ENCODE peak calls at places on chromosomes 16 and 17, in seven cellular contexts. V, G, F, B, H, E and R are unnamed samples.

GRCh38 chr17:75589017-75589918 is 1.7 kb downstream of the MYO15B start:
- DNase-seq in V (peak), G (peak), F (peak), B (peak), H (peak), E (peak), R (peak)

GRCh38 chr17:50830994-50831393 is 4.4 kb upstream of the WFIKKN2 start:
- DNase-seq in V (no peak), G (peak), F (peak), B (no peak), H (no peak), E (no peak), R (no peak)

GRCh38 chr16:48602357-48603014 is 7.5 kb downstream of the N4BP1 start:
- DNase-seq in V (no peak), G (no peak), F (no peak), B (no peak), H (no peak), E (no peak), R (no peak)

GRCh38 chr16:856811-857210 is 56.3 kb upstream of the GNG13 start:
- DNase-seq in V (no peak), G (no peak), F (peak), B (no peak), H (no peak), E (no peak), R (no peak)

GRCh38 chr17:41511716-41512115 is 6.3 kb upstream of the KRT13 start:
- DNase-seq in V (no peak), G (no peak), F (no peak), B (no peak), H (no peak), E (no peak), R (no peak)

GRCh38 chr17:32503251-32504165 is 16.7 kb downstream of the CDK5R1 start:
- DNase-seq in V (peak), G (no peak), F (peak), B (no peak), H (no peak), E (peak), R (no peak)

GRCh38 chr17:58332720-58333395 is 4.3 kb upstream of the TSPOAP1 start:
- DNase-seq in V (no peak), G (no peak), F (peak), B (no peak), H (peak), E (no peak), R (no peak)

GRCh38 chr16:50520451-50521245 is 27.5 kb upstream of the NKD1 start:
- DNase-seq in V (no peak), G (no peak), F (no peak), B (no peak), H (no peak), E (no peak), R (peak)

GRCh38 chr17:34095101-34095500 is 160.0 kb upstream of the CCL2 start:
- DNase-seq in V (no peak), G (no peak), F (no peak), B (no peak), H (no peak), E (no peak), R (no peak)

GRCh38 chr16:46649571-46649970 is 28.4 kb upstream of the SHCBP1 start:
- DNase-seq in V (no peak), G (no peak), F (no peak), B (no peak), H (no peak), E (no peak), R (no peak)

GRCh38 chr17:31136319-31136718 is 41.5 kb downstream of the NF1 start:
- DNase-seq in V (no peak), G (no peak), F (no peak), B (no peak), H (no peak), E (no peak), R (no peak)

GRCh38 chr17:39573447-39574298 is 34.0 kb downstream of the NEUROD2 start:
- DNase-seq in V (no peak), G (peak), F (peak), B (peak), H (peak), E (peak), R (no peak)

GRCh38 chr17:82327289-82327688 is 6.3 kb downstream of the SECTM1 start:
- DNase-seq in V (no peak), G (no peak), F (no peak), B (no peak), H (no peak), E (no peak), R (no peak)

GRCh38 chr16:23172549-23172948 is 10.0 kb upstream of the SCNN1G start:
- DNase-seq in V (no peak), G (no peak), F (no peak), B (no peak), H (no peak), E (no peak), R (no peak)

GRCh38 chr17:40443196-40443987 is at the start of gene IGFBP4:
- DNase-seq in V (peak), G (peak), F (peak), B (peak), H (peak), E (peak), R (peak)

GRCh38 chr17:8632087-8632486 is 1.6 kb upstream of the MYH10 start:
- DNase-seq in V (no peak), G (no peak), F (peak), B (no peak), H (peak), E (no peak), R (no peak)

GRCh38 chr17:2271985-2272702 is 31.4 kb downstream of the SMG6 start:
- DNase-seq in V (no peak), G (no peak), F (no peak), B (no peak), H (no peak), E (no peak), R (no peak)

GRCh38 chr17:39229274-39229913 is 3.6 kb upstream of the STAC2 start:
- DNase-seq in V (no peak), G (peak), F (peak), B (no peak), H (peak), E (peak), R (no peak)

GRCh38 chr16:59573528-59574271 is 839.6 kb upstream of the GOT2 start:
- DNase-seq in V (no peak), G (peak), F (peak), B (no peak), H (no peak), E (no peak), R (no peak)

GRCh38 chr17:72580321-72581127 is 459.7 kb downstream of the SOX9 start:
- DNase-seq in V (no peak), G (no peak), F (no peak), B (peak), H (no peak), E (peak), R (no peak)

GRCh38 chr16:85716016-85716679 is 27.4 kb upstream of the GINS2 start:
- DNase-seq in V (no peak), G (no peak), F (peak), B (no peak), H (no peak), E (no peak), R (no peak)

GRCh38 chr17:3905017-3905486 is 11.2 kb downstream of the P2RX1 start:
- DNase-seq in V (no peak), G (no peak), F (no peak), B (no peak), H (no peak), E (no peak), R (no peak)

GRCh38 chr17:19364699-19365498 is 2.4 kb upstream of the B9D1 start:
- DNase-seq in V (no peak), G (no peak), F (peak), B (peak), H (no peak), E (no peak), R (no peak)

GRCh38 chr16:2034695-2035430 is 8.2 kb downstream of the NHERF2 start:
- DNase-seq in V (no peak), G (no peak), F (peak), B (no peak), H (no peak), E (no peak), R (no peak)

GRCh38 chr16:57096793-57097192 is 4.4 kb downstream of the CPNE2 start:
- DNase-seq in V (no peak), G (no peak), F (peak), B (no peak), H (no peak), E (no peak), R (no peak)

GRCh38 chr17:63647065-63647725 is 25.0 kb downstream of the MAP3K3 start:
- DNase-seq in V (no peak), G (peak), F (no peak), B (no peak), H (no peak), E (no peak), R (no peak)

GRCh38 chr17:72661093-72661944 is 431.2 kb downstream of the SLC39A11 start:
- DNase-seq in V (no peak), G (no peak), F (no peak), B (no peak), H (no peak), E (peak), R (peak)

GRCh38 chr17:68152161-68152571 is 95.7 kb upstream of the AMZ2 start:
- DNase-seq in V (no peak), G (no peak), F (peak), B (no peak), H (no peak), E (no peak), R (no peak)

GRCh38 chr17:45316271-45317112 is at the start of gene MAP3K14:
- DNase-seq in V (peak), G (peak), F (peak), B (peak), H (peak), E (peak), R (no peak)

GRCh38 chr17:63762106-63763078 is 11.0 kb downstream of the CCDC47 start:
- DNase-seq in V (no peak), G (no peak), F (no peak), B (no peak), H (no peak), E (no peak), R (no peak)

GRCh38 chr16:75644240-75645012 is 3.0 kb downstream of the KARS1 start:
- DNase-seq in V (no peak), G (no peak), F (peak), B (no peak), H (no peak), E (no peak), R (no peak)

GRCh38 chr17:74101527-74101926 is 102.0 kb upstream of the RPL38 start:
- DNase-seq in V (no peak), G (no peak), F (no peak), B (no peak), H (no peak), E (no peak), R (no peak)

GRCh38 chr16:11674818-11675560 is 6.7 kb downstream of the SNN start:
- DNase-seq in V (no peak), G (peak), F (peak), B (no peak), H (no peak), E (peak), R (no peak)

GRCh38 chr17:43548689-43549379 is 2.7 kb upstream of the ETV4 start:
- DNase-seq in V (no peak), G (no peak), F (no peak), B (no peak), H (no peak), E (no peak), R (no peak)

GRCh38 chr17:77096570-77097214 is 44.1 kb upstream of the SEC14L1 start:
- DNase-seq in V (no peak), G (peak), F (peak), B (no peak), H (no peak), E (peak), R (no peak)

GRCh38 chr17:37519241-37519985 is 29.7 kb downstream of the DUSP14 start:
- DNase-seq in V (no peak), G (peak), F (no peak), B (no peak), H (no peak), E (no peak), R (no peak)

GRCh38 chr16:84599528-84600202 is 18.2 kb downstream of the COTL1 start:
- DNase-seq in V (no peak), G (peak), F (peak), B (peak), H (no peak), E (no peak), R (peak)

GRCh38 chr17:44004761-44005526 is 522 bp downstream of the NAGS start:
- DNase-seq in V (no peak), G (no peak), F (peak), B (no peak), H (no peak), E (no peak), R (no peak)

GRCh38 chr17:80431246-80432195 is 16.6 kb downstream of the ENDOV start:
- DNase-seq in V (no peak), G (no peak), F (peak), B (no peak), H (no peak), E (no peak), R (no peak)

GRCh38 chr17:15918661-15919259 is 26.2 kb upstream of the ADORA2B start:
- DNase-seq in V (no peak), G (no peak), F (no peak), B (no peak), H (no peak), E (no peak), R (no peak)